ENCODE peak calls at places on chromosomes 12 and 14, in ten cellular contexts. P, Q, M, J, E, H, B, X, N and U are unnamed samples. For H3K36me3, the result is how much of the 10 kb centered on the place peaks cover.

GRCh38 chr12:57740656-57741412 is 2.3 kb upstream of the AGAP2 start:
- DNase-seq in M (no peak), P (no peak), N (no peak), H (no peak), Q (no peak), X (no peak), E (no peak), B (no peak), J (no peak), U (peak)

GRCh38 chr12:51521554-51522276 is 69.3 kb upstream of the SCN8A start:
- DNase-seq in B (peak), H (peak), P (no peak), J (no peak), Q (no peak), N (no peak), M (no peak), E (no peak), X (no peak), U (peak)

GRCh38 chr12:101763246-101763931 is 24.1 kb upstream of the SYCP3 start:
- DNase-seq in Q (no peak), B (no peak), J (no peak), N (no peak), M (no peak), P (no peak), H (no peak), X (no peak), E (no peak), U (no peak)

GRCh38 chr14:68345738-68346137 is 447.1 kb downstream of the ZFP36L1 start:
- DNase-seq in Q (no peak), B (peak), E (no peak), J (no peak), P (no peak), X (no peak), H (no peak), M (no peak), N (no peak), U (no peak)

GRCh38 chr12:49227701-49228100 is 37.2 kb upstream of the TUBA1C start:
- DNase-seq in N (no peak), H (no peak), M (no peak), J (no peak), X (no peak), Q (no peak), E (peak), B (no peak), P (no peak), U (no peak)

GRCh38 chr14:72929316-72930080 is 3.2 kb downstream of the DCAF4 start:
- DNase-seq in P (no peak), N (no peak), B (no peak), X (no peak), Q (no peak), H (no peak), E (no peak), M (no peak), J (no peak), U (no peak)

GRCh38 chr14:67941456-67942018 is 122.0 kb downstream of the RAD51B start:
- DNase-seq in B (peak), J (peak), M (no peak), Q (no peak), N (no peak), X (peak), H (peak), E (no peak), P (no peak), U (no peak)

GRCh38 chr14:104967414-104968152 is 10.6 kb downstream of the AHNAK2 start:
- DNase-seq in E (peak), B (no peak), M (no peak), Q (peak), P (no peak), J (no peak), H (peak), X (no peak), N (no peak), U (no peak)

GRCh38 chr12:121964813-121965643 is 46.6 kb downstream of the CFAP251 start:
- DNase-seq in Q (no peak), N (peak), B (peak), M (no peak), X (peak), J (no peak), H (peak), E (no peak), P (no peak), U (no peak)

GRCh38 chr12:27193106-27193505 is 51.0 kb upstream of the STK38L start:
- DNase-seq in H (peak), J (no peak), Q (no peak), M (no peak), B (peak), N (peak), X (no peak), E (no peak), P (no peak), U (no peak)

GRCh38 chr14:42057176-42057575 is 450.5 kb downstream of the LRFN5 start:
- DNase-seq in E (no peak), J (no peak), H (peak), X (no peak), B (peak), M (no peak), Q (no peak), N (no peak), P (no peak), U (no peak)

GRCh38 chr12:91529829-91530228 is 347.2 kb upstream of the DCN start:
- DNase-seq in Q (no peak), P (no peak), M (no peak), E (no peak), J (no peak), X (peak), H (peak), B (no peak), N (no peak), U (no peak)

GRCh38 chr12:84738481-84738972 is 174.1 kb downstream of the SLC6A15 start:
- DNase-seq in X (peak), B (peak), P (no peak), Q (no peak), E (no peak), H (peak), N (peak), J (no peak), M (no peak), U (no peak)

GRCh38 chr12:67881565-67881964 is 107.7 kb upstream of the IFNG-AS1 start:
- DNase-seq in B (no peak), Q (no peak), N (no peak), H (no peak), P (no peak), E (no peak), J (no peak), M (no peak), X (no peak), U (no peak)

GRCh38 chr12:128015276-128015675 is 251.7 kb upstream of the TMEM132C start:
- DNase-seq in N (no peak), M (no peak), H (no peak), E (no peak), B (no peak), J (no peak), X (no peak), P (no peak), Q (no peak), U (no peak)

GRCh38 chr14:72614365-72614764 is 279.5 kb downstream of the DPF3 start:
- DNase-seq in B (no peak), N (no peak), Q (no peak), J (no peak), H (no peak), M (no peak), X (no peak), E (no peak), P (no peak), U (no peak)

GRCh38 chr12:32435921-32436710 is 36.8 kb downstream of the FGD4 start:
- DNase-seq in E (no peak), N (no peak), P (no peak), B (peak), M (no peak), J (no peak), H (no peak), X (no peak), Q (no peak), U (no peak)

GRCh38 chr14:39173198-39173597 is 1.9 kb upstream of the PNN start:
- DNase-seq in Q (no peak), H (no peak), X (no peak), N (no peak), P (no peak), E (no peak), M (no peak), B (no peak), J (no peak), U (no peak)

GRCh38 chr14:60867503-60868172 is 113.2 kb downstream of the TRMT5 start:
- DNase-seq in P (no peak), M (no peak), E (no peak), J (no peak), B (peak), H (no peak), X (no peak), N (no peak), Q (no peak), U (no peak)

GRCh38 chr12:122399592-122400373 is 22.7 kb downstream of the CLIP1 start:
- DNase-seq in Q (peak), P (peak), J (peak), B (peak), H (peak), E (peak), M (peak), N (peak), X (peak), U (peak)

GRCh38 chr14:60657609-60657983 is 8.3 kb upstream of the SIX1 start:
- DNase-seq in B (no peak), P (no peak), J (no peak), H (no peak), N (no peak), Q (no peak), X (no peak), M (no peak), E (no peak), U (no peak)

GRCh38 chr12:132068250-132068649 is 75.9 kb downstream of the DDX51 start:
- DNase-seq in J (no peak), P (no peak), B (no peak), Q (no peak), M (no peak), E (no peak), N (no peak), H (no peak), X (no peak), U (no peak)

GRCh38 chr14:79197516-79197915 is 1013.8 kb downstream of the DIO2 start:
- DNase-seq in N (no peak), P (no peak), M (no peak), J (no peak), B (no peak), X (no peak), H (no peak), Q (no peak), E (no peak), U (no peak)

GRCh38 chr14:66395300-66395699 is 90.9 kb upstream of the CCDC196 start:
- DNase-seq in X (no peak), N (no peak), P (no peak), Q (no peak), E (no peak), J (peak), M (no peak), B (no peak), H (no peak), U (peak)

GRCh38 chr12:98253207-98253606 is 262.2 kb upstream of the TMPO start:
- DNase-seq in B (no peak), E (no peak), N (no peak), Q (no peak), X (no peak), H (no peak), J (no peak), P (no peak), M (no peak), U (no peak)

GRCh38 chr12:109489016-109489954 is 11.9 kb downstream of the UBE3B start:
- DNase-seq in N (no peak), M (no peak), X (no peak), H (no peak), Q (no peak), J (no peak), P (no peak), B (no peak), E (no peak), U (no peak)
- H3K36me3 ChIP-seq in N (under half), M (half or more), X (half or more), H (half or more), Q (half or more), J (under half), P (under half), B (half or more), E (under half), U (half or more)

DNA sequence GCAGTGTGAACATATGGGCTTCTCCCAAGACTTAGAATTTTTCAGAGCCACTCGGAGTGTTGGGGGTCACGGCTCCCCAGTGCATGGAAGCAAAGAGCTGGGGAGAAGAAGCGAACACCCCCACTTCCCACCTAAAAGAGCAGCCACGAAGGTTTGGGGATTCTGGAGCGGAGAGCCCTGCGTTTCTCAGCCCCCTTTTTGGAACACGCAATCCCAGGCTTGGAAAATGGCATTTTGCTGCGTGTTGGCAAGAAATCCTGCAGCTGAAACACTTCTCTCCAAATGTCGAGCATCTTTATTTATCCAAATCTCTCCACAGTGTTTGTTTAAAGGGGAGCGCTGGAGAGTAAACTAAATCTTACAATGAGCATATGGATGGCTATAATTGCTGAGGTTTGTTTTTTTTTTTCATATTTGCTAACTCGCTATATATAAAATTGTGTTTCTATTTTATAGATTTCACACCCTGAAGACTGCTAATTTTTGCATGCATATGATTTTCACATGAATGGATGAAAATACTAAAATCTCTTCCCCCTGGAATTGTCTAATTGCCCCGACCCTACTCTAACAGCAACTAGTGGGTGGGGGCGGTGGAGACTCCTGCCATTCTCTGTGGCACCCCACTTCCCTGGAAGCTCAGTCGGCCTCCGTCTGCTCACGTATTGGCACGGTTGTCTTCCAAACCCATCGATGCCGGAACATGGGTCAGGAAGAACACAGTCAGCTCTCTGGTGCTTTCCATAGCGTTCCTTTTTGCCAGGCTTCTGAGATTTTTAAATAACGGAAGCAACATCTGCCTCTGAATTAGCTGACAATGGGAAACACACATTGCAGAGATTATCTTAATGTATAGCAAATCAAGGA is 120.5 kb downstream of the GCH1 start:
- DNase-seq in N (no peak), Q (no peak), B (no peak), M (no peak), H (no peak), E (no peak), P (no peak), X (no peak), J (no peak), U (no peak)
- H3K36me3 ChIP-seq in N (under half), Q (half or more), B (half or more), M (under half), H (under half), E (under half), P (under half), X (under half), J (under half), U (under half)

GRCh38 chr14:103692871-103693270 is 22.4 kb downstream of the XRCC3 start:
- DNase-seq in J (no peak), N (no peak), E (no peak), H (no peak), X (no peak), M (no peak), Q (no peak), B (no peak), P (no peak), U (no peak)

GRCh38 chr14:103696027-103696402 is 19.2 kb downstream of the XRCC3 start:
- DNase-seq in H (no peak), P (no peak), E (peak), M (no peak), N (no peak), X (no peak), B (no peak), J (no peak), Q (peak), U (no peak)

GRCh38 chr14:103695331-103696026 is 19.8 kb downstream of the XRCC3 start:
- DNase-seq in X (no peak), N (no peak), H (no peak), E (no peak), P (no peak), M (no peak), J (no peak), B (no peak), Q (no peak), U (no peak)

GRCh38 chr14:103693514-103693913 is 21.7 kb downstream of the XRCC3 start:
- DNase-seq in J (peak), B (no peak), Q (no peak), E (no peak), H (no peak), M (peak), N (no peak), X (no peak), P (no peak), U (no peak)

DNA sequence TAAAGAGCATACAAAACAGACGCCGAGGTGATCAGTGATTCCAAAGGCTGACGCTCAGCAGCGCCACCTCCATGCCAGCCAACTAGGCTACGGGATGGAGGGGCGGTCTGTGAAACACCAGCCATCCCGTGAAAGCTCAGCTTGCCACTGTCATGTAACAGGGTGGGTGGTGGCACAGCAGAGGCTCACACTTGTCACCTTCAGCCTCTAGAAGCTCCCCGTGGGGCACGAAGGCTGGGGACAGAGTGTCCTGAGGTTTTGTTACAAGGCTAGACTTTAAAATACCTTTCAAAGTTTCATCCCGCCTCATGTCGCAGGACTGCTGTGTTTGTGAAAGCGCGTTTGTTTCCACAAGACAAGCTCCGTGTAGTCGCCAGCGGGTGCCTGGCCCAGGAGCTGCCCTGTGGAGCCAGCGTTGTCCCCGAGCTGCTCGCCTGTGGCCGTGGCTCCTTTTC is 20.7 kb downstream of the XRCC3 start:
- DNase-seq in H (no peak), B (no peak), P (no peak), E (no peak), J (no peak), Q (no peak), X (no peak), N (no peak), M (no peak), U (no peak)
- H3K36me3 ChIP-seq in H (under half), B (under half), P (under half), E (half or more), J (under half), Q (half or more), X (under half), N (under half), M (under half), U (under half)

GRCh38 chr12:120223458-120224303 is 22.8 kb upstream of the RPLP0 start:
- DNase-seq in N (no peak), H (no peak), B (peak), X (no peak), J (no peak), E (no peak), M (no peak), P (no peak), Q (no peak), U (no peak)
- H3K36me3 ChIP-seq in N (under half), H (under half), B (half or more), X (half or more), J (under half), E (under half), M (under half), P (under half), Q (half or more), U (half or more)

GRCh38 chr12:2806700-2807099 is 5.8 kb upstream of the ITFG2 start:
- DNase-seq in M (no peak), E (no peak), Q (no peak), P (no peak), B (no peak), J (no peak), H (peak), N (no peak), X (no peak), U (no peak)

GRCh38 chr12:2803635-2804380 is 8.7 kb upstream of the ITFG2 start:
- DNase-seq in B (no peak), M (no peak), P (no peak), N (no peak), H (no peak), E (no peak), X (no peak), J (no peak), Q (no peak), U (no peak)

GRCh38 chr12:2805146-2805525 is 7.3 kb upstream of the ITFG2 start:
- DNase-seq in M (no peak), E (no peak), Q (no peak), P (no peak), J (no peak), N (no peak), H (peak), B (peak), X (peak), U (no peak)

GRCh38 chr12:2801044-2801783 is 6.4 kb downstream of the FKBP4 start:
- DNase-seq in P (no peak), H (no peak), N (no peak), Q (no peak), M (no peak), J (no peak), B (no peak), X (no peak), E (no peak), U (no peak)

DNA sequence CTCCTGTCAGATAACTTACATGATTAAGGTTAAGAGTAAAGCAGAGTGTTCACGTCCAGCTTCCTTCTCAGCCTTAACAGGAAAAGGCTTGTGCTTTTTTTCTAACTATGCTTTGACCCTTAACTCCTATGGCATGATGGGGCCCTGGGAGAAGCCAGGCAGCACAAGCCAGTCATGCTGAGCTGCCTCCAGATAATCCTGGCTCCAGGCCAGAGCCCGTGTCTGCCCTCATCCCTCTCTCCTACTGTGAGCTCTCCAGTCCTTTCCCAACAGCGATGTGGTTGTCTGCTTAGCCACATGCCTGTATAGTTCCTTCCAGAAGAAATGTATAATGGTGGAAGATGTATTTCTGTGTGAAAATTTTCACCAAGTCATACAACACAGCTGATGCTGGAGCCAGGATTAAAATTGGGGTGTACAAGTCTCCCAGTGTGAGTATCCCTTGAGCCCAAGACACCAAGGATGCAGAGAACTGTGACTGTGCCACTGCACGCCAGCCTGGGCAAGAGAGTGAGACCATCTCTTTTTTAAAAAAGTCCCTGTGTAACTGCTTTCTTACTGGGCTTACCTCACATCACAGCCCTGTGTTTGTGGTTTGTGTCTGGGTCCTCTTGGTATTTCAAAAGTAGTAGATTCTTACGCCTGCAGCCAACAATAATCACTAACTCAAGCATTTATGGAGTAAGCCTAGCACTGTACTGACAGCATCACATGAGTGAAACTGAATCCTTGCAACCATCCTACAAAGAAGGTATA is 7.9 kb upstream of the ITFG2 start:
- DNase-seq in J (no peak), H (peak), P (no peak), M (no peak), N (no peak), E (peak), B (peak), Q (peak), X (peak), U (no peak)
- H3K36me3 ChIP-seq in J (under half), H (under half), P (under half), M (under half), N (under half), E (half or more), B (under half), Q (half or more), X (under half), U (half or more)

GRCh38 chr14:44942436-44942835 is 19.3 kb downstream of the KLHL28 start:
- DNase-seq in B (no peak), E (no peak), M (no peak), X (no peak), J (no peak), Q (no peak), H (no peak), P (no peak), N (no peak), U (no peak)
- H3K36me3 ChIP-seq in B (under half), E (under half), M (under half), X (under half), J (under half), Q (half or more), H (under half), P (under half), N (under half), U (half or more)